ENCODE peak calls at places on chromosomes 11 and 22, in seven cellular contexts. Q is NCI-H2081; B is endodermal cell; N is M059J; C is stimulated activated CD8-positive, alpha-beta memory T cell treated with anti-CD3 and anti-CD28 coated beads, Interleukin-2, amount 100 ng/mL, for 1 hour; W is cardiac fibroblast; V is NCI-H2107. P is an unnamed sample.

GRCh38 chr11:85114786-85115185 is 512.4 kb downstream of the DLG2 start:
- DNase-seq in V (no peak), C (no peak), B (no peak), W (no peak), N (no peak), Q (no peak), P (no peak)

GRCh38 chr11:65454696-65455456 is 32.3 kb downstream of the NEAT1 start:
- DNase-seq in N (peak), W (peak), V (peak), B (peak), C (peak), Q (peak), P (peak)

GRCh38 chr11:46431211-46431610 is 39.6 kb upstream of the CHRM4 start:
- DNase-seq in N (no peak), V (no peak), W (no peak), C (no peak), B (peak), Q (no peak), P (no peak)

GRCh38 chr11:104432526-104432925 is 268.6 kb upstream of the PDGFD start:
- DNase-seq in V (no peak), N (no peak), W (no peak), Q (no peak), C (no peak), B (no peak), P (no peak)

GRCh38 chr11:73106347-73106746 is 35.8 kb downstream of the FCHSD2 start:
- DNase-seq in B (no peak), W (no peak), N (no peak), Q (no peak), C (no peak), V (no peak), P (no peak)

GRCh38 chr11:76236092-76237026 is 30.1 kb upstream of the WNT11 start:
- DNase-seq in C (no peak), N (peak), W (peak), V (peak), B (peak), Q (no peak), P (no peak)

GRCh38 chr11:47593492-47593933 is 698 bp downstream of the C1QTNF4 start:
- DNase-seq in C (no peak), B (no peak), W (no peak), Q (no peak), N (no peak), V (no peak), P (no peak)

GRCh38 chr11:13225058-13226001 is 52.3 kb upstream of the BMAL1 start:
- DNase-seq in N (no peak), B (no peak), Q (no peak), V (no peak), W (no peak), C (no peak), P (no peak)

GRCh38 chr22:24516301-24516737 is 21.2 kb downstream of the UPB1 start:
- DNase-seq in Q (no peak), B (no peak), W (peak), C (no peak), N (peak), V (no peak), P (no peak)